ENCODE peak calls at places on chromosomes 6 and 20, in five cellular contexts. M is fibroblast of lung, W is GM06990, C is left lung, T is endodermal cell. B is an unnamed sample.

GRCh38 chr6:13119549-13119948 is 208.8 kb downstream of the TBC1D7 start:
- DNase-seq in M (no peak), C (no peak), T (no peak), W (no peak), B (no peak)

GRCh38 chr20:32018269-32019155 is 8.3 kb downstream of the CCM2L start:
- DNase-seq in T (peak), M (no peak), W (no peak), C (peak), B (peak)

GRCh38 chr6:12047792-12048432 is 35.8 kb downstream of the HIVEP1 start:
- DNase-seq in M (no peak), T (no peak), C (no peak), W (no peak), B (no peak)

GRCh38 chr6:46011241-46012085 is 4.2 kb downstream of the CLIC5 start:
- DNase-seq in T (no peak), C (no peak), W (peak), M (no peak), B (no peak)

GRCh38 chr6:28811873-28812272 is 111.9 kb downstream of the TRIM27 start:
- DNase-seq in W (no peak), M (no peak), C (no peak), T (peak), B (no peak)

GRCh38 chr20:37095108-37095608 is 639 bp downstream of the RBL1 start:
- DNase-seq in C (no peak), W (no peak), T (no peak), M (peak), B (peak)

GRCh38 chr20:46215913-46216707 is 92.2 kb downstream of the CDH22 start:
- DNase-seq in M (peak), C (no peak), T (peak), W (no peak), B (no peak)

GRCh38 chr6:116406678-116407345 is 36.1 kb downstream of the DSE start:
- DNase-seq in M (peak), C (no peak), W (no peak), T (no peak), B (no peak)

GRCh38 chr6:167702241-167702827 is 124.4 kb upstream of the AFDN start:
- DNase-seq in C (no peak), M (no peak), T (no peak), W (no peak), B (no peak)

GRCh38 chr6:131265939-131266338 is 130.7 kb downstream of the AKAP7 start:
- DNase-seq in T (no peak), W (no peak), C (no peak), M (no peak), B (no peak)

GRCh38 chr6:131258010-131258652 is 122.9 kb downstream of the AKAP7 start:
- DNase-seq in W (no peak), M (no peak), C (no peak), T (no peak), B (no peak)

GRCh38 chr6:131258816-131259476 is 123.7 kb downstream of the AKAP7 start:
- DNase-seq in M (peak), T (peak), C (no peak), W (no peak), B (no peak)

GRCh38 chr6:131257104-131257503 is 121.8 kb downstream of the AKAP7 start:
- DNase-seq in T (no peak), W (no peak), C (peak), M (no peak), B (no peak)

GRCh38 chr6:131262060-131262459 is 126.8 kb downstream of the AKAP7 start:
- DNase-seq in T (no peak), W (no peak), C (no peak), M (no peak), B (no peak)
- TF ChIP-seq CTCF in T (peak), W (no peak), C (no peak), M (no peak), B (no peak)

DNA sequence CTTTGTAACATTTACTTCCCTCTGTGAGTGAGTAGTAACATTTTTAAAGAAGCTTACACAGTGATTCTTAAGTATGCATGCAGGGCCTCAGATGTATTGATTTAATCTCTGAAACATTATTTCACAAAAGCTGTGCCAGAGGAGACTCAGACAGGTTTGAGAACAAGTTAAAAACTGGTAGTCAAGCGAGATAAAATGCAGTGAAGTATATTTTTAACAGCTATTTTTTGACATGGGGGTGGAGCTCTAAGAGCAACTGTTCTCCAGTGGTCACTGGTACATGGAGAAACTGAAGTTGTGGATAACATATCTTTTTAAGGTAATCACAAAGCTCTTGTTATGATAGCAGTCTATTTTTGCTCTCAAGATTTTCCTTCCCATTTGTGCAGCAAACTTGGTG is 20.4 kb downstream of the DSTN start:
- DNase-seq in T (no peak), W (no peak), M (no peak), C (no peak), B (no peak)
- TF ChIP-seq CTCF in T (no peak), W (no peak), M (no peak), C (no peak), B (no peak)

GRCh38 chr6:97186416-97186999 is 96.5 kb downstream of the MMS22L start:
- DNase-seq in C (peak), W (peak), T (peak), M (peak), B (peak)
- TF ChIP-seq CTCF in C (peak), W (peak), T (peak), M (peak), B (peak)

GRCh38 chr20:17958326-17959256 is 10.0 kb downstream of the SNX5 start:
- DNase-seq in C (no peak), T (no peak), W (no peak), M (peak), B (no peak)
- TF ChIP-seq CTCF in C (no peak), T (no peak), W (no peak), M (no peak), B (no peak)

DNA sequence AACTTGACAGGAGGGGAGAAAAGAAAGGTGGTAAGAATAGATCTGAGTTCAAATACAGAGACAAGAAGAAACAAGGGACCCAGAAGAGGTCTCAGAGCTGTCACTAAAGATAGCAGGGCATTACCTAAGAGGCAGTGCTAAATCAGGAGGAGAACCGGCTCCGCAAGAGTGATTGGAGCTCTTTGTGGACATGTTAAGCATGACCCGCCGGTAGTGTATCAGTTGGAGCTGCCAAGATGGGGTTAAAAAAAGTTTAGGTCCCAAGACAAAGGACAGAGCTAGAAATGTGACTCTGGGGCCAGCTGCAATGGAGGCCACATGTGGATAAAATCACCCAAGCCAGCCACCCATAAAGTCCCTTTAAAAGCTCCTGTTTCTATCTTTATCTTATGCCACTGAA is 93.4 kb downstream of the MBOAT1 start:
- DNase-seq in T (no peak), W (no peak), M (no peak), C (no peak), B (no peak)
- TF ChIP-seq CTCF in T (no peak), W (no peak), M (no peak), C (no peak), B (no peak)

GRCh38 chr6:17058550-17058949 is 43.3 kb upstream of the STMND1 start:
- DNase-seq in M (no peak), W (no peak), C (no peak), T (no peak), B (no peak)

GRCh38 chr6:17059022-17059421 is 42.8 kb upstream of the STMND1 start:
- DNase-seq in W (no peak), C (no peak), T (no peak), M (no peak), B (no peak)

GRCh38 chr6:17057322-17057721 is 44.5 kb upstream of the STMND1 start:
- DNase-seq in M (no peak), W (no peak), C (no peak), T (no peak), B (no peak)

GRCh38 chr6:17059820-17060219 is 42.0 kb upstream of the STMND1 start:
- DNase-seq in T (no peak), C (no peak), W (no peak), M (no peak), B (no peak)

DNA sequence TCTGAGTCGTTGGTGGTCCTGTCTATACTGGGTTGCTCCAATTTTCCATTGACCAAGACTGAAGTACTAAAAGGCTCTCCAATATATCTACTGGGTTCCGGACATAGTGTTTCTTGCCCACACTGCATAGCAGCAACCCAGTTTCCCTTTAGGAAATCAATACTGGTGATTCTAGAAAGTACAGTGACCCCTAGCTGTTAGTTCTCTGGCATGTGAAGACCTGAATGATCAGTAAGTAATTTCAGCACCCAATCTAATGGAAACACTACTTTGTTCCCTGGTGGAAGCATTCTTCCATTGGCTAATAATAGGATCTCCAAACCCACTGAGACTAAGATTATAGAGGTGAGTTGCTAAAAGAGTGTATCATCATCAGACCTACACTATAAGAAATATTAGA is 40.8 kb upstream of the STMND1 start:
- DNase-seq in T (no peak), M (no peak), C (no peak), W (no peak), B (no peak)
- TF ChIP-seq CTCF in T (peak), M (no peak), C (no peak), W (no peak), B (no peak)

GRCh38 chr6:118269659-118270058 is 278.4 kb upstream of the PLN start:
- DNase-seq in T (no peak), C (no peak), M (no peak), W (no peak), B (no peak)

GRCh38 chr6:118260833-118261232 is 287.3 kb upstream of the PLN start:
- DNase-seq in M (peak), C (no peak), T (no peak), W (no peak), B (no peak)

GRCh38 chr6:118263929-118264486 is 284.1 kb upstream of the PLN start:
- DNase-seq in C (no peak), M (peak), W (no peak), T (peak), B (no peak)
- TF ChIP-seq CTCF in C (no peak), M (peak), W (peak), T (peak), B (no peak)

B was measured in activated B cell treated with CpG ODN at 0.5 μM for 24 hours.